ENCODE peak calls at places on chromosomes 3 and 15, in five cellular contexts. Z is GM12864, G is stomach, E is adrenal gland, H is ovary. K is an unnamed sample.

GRCh38 chr3:53773586-53774368 is 72.4 kb downstream of the CHDH start:
- DNase-seq in Z (peak), H (no peak), E (peak), G (no peak), K (peak)

GRCh38 chr3:111610612-111611054 is 15.5 kb upstream of the ZBED2 start:
- DNase-seq in E (no peak), G (no peak), H (no peak), Z (no peak), K (no peak)

GRCh38 chr15:85865070-85865684 is 70.5 kb upstream of the KLHL25 start:
- DNase-seq in E (peak), H (no peak), Z (no peak), G (no peak), K (peak)

GRCh38 chr15:51908312-51908711 is 63.3 kb downstream of the LEO1 start:
- DNase-seq in G (no peak), H (no peak), Z (no peak), E (no peak), K (peak)

GRCh38 chr3:71753716-71754609 is at the start of gene GPR27:
- DNase-seq in H (peak), E (no peak), G (no peak), Z (no peak), K (peak)

GRCh38 chr15:95327661-95328060 is 1002.8 kb upstream of the NR2F2 start:
- DNase-seq in G (no peak), H (peak), E (no peak), Z (no peak), K (no peak)

GRCh38 chr3:99505646-99506269 is 132.6 kb upstream of the COL8A1 start:
- DNase-seq in E (peak), Z (peak), H (no peak), G (no peak), K (peak)

GRCh38 chr3:119170821-119171220 is 2.6 kb upstream of the UPK1B start:
- DNase-seq in G (no peak), H (no peak), Z (no peak), E (no peak), K (no peak)

GRCh38 chr15:40217166-40217785 is 21.6 kb upstream of the PAK6 start:
- DNase-seq in G (peak), E (peak), Z (peak), H (no peak), K (peak)

GRCh38 chr15:38699633-38700230 is 135.1 kb upstream of the RASGRP1 start:
- DNase-seq in E (peak), H (no peak), Z (peak), G (peak), K (peak)

GRCh38 chr15:43219929-43220886 is 610 bp downstream of the EPB42 start:
- DNase-seq in Z (no peak), G (no peak), H (no peak), E (no peak), K (no peak)

GRCh38 chr15:43220991-43221403 is at the start of gene EPB42:
- DNase-seq in G (no peak), H (no peak), Z (no peak), E (no peak), K (no peak)

GRCh38 chr15:43214592-43215295 is 6.1 kb downstream of the EPB42 start:
- DNase-seq in E (no peak), G (no peak), Z (no peak), H (no peak), K (no peak)

GRCh38 chr15:43215961-43216360 is 4.9 kb downstream of the EPB42 start:
- DNase-seq in E (no peak), H (no peak), G (no peak), Z (no peak), K (no peak)

DNA sequence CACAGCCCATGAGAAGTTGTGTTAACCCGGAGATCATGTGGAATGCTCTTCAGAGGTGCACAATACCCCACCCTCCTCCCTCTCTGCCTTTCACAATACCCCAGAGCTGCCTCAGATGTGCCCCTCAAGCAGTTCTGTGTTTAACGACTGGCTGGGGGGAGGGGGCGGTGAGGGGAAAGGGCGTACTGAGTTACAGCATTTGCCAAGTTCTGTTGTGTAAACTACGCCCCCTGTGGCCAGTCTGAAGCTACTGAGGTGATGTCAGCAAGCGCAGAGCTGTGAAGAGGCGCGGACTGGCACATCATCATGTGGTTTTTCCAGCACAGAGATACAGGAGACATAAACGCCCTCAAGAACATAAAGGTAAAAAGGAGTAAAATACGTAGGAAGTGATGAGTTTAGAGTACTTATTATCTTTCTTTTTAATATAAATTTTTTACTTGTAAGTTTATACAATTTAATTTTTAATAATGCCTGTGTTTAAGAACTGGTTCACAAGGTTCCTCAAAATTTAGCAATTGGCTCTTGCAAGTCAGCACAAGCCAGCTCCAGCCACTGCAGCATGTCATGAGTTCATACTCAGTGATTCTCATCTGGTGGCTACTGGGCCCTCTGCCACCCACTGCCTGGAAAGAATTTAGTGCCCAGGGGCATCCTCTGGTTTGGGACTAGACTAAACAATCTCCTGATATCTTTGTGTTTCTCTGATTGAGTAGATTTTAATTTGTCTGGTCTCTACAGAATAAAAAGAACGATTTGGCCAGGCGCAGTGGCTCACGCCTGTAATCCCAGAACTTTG is 1.7 kb downstream of the EPB42 start:
- DNase-seq in H (no peak), Z (no peak), G (no peak), E (no peak), K (peak)
- TF ChIP-seq CTCF in H (no peak), Z (peak), G (no peak), E (no peak), K (peak)

GRCh38 chr3:49132437-49133225 is at the start of gene LAMB2:
- DNase-seq in G (peak), E (peak), H (peak), Z (no peak), K (peak)
- H3K4me3 ChIP-seq in G (peak), E (peak), H (peak), Z (no peak), K (peak)

GRCh38 chr3:168168743-168169142 is 73.0 kb upstream of the GOLIM4 start:
- DNase-seq in G (no peak), H (no peak), Z (no peak), E (no peak), K (no peak)

GRCh38 chr3:168161696-168162095 is 66.0 kb upstream of the GOLIM4 start:
- DNase-seq in H (no peak), Z (no peak), E (no peak), G (no peak), K (no peak)

GRCh38 chr3:168162172-168162571 is 66.4 kb upstream of the GOLIM4 start:
- DNase-seq in Z (no peak), E (no peak), G (no peak), H (no peak), K (peak)

GRCh38 chr3:168165390-168166269 is 69.9 kb upstream of the GOLIM4 start:
- DNase-seq in E (peak), G (peak), H (peak), Z (peak), K (peak)
- TF ChIP-seq CTCF in E (peak), G (peak), H (no peak), Z (peak), K (peak)

GRCh38 chr3:171116365-171116764 is 89.8 kb upstream of the SLC2A2 start:
- DNase-seq in Z (no peak), E (no peak), G (no peak), H (no peak), K (peak)

GRCh38 chr3:171110715-171111114 is 84.2 kb upstream of the SLC2A2 start:
- DNase-seq in E (no peak), H (no peak), G (no peak), Z (no peak), K (no peak)

GRCh38 chr3:171116802-171117395 is 90.4 kb upstream of the SLC2A2 start:
- DNase-seq in H (no peak), E (no peak), Z (no peak), G (no peak), K (no peak)

GRCh38 chr3:171113716-171114115 is 87.2 kb upstream of the SLC2A2 start:
- DNase-seq in E (no peak), H (no peak), Z (no peak), G (no peak), K (no peak)

DNA sequence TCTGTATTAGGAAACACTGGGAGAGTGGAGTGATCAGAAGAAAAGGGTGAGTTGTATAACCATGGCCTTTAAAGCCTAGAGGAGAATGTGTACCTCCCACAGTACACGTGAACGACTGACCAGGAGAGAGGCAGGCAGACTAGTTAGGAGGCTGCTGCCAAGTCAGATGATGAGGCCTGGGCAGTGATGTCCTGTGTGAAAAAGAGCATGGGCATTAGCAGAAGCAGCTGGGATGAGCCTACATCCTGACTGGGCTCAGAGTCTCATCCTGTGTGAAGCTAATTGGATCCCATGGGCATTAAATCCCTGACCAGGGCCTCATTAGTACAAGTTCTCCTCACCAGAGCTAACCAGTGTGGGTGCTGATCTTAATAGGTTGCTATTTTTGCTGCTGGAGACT is 89.1 kb upstream of the SLC2A2 start:
- DNase-seq in H (no peak), E (no peak), G (no peak), Z (no peak), K (peak)
- H3K4me3 ChIP-seq in H (no peak), E (no peak), G (no peak), Z (no peak), K (no peak)

GRCh38 chr3:146589899-146590508 is 15.1 kb downstream of the PLSCR5 start:
- DNase-seq in E (peak), H (no peak), G (no peak), Z (no peak), K (peak)
- TF ChIP-seq CTCF in E (peak), H (peak), G (peak), Z (peak), K (peak)

GRCh38 chr3:12995389-12996180 is 77.6 kb downstream of the IQSEC1 start:
- DNase-seq in H (peak), G (no peak), E (no peak), Z (no peak), K (no peak)
- H3K4me3 ChIP-seq in H (no peak), G (no peak), E (no peak), Z (peak), K (no peak)